ENCODE peak calls at places on chromosome 3, in seven cellular contexts. U is IMR-90, V is neuronal stem cell, F is H1, X is mesendoderm, K is mesenchymal stem cell, C is trophoblast cell. A is an unnamed sample.

GRCh38 chr3:45105855-45106655 is 40.1 kb downstream of the CDCP1 start:
- DNase-seq in V (no peak), K (peak; percentile 98), X (no peak), C (no peak), U (peak; percentile 94), F (no peak), A (no peak)

GRCh38 chr3:121542924-121543323 is 2.9 kb downstream of the POLQ start:
- DNase-seq in C (no peak), F (no peak), V (no peak), K (no peak), X (no peak), U (no peak), A (no peak)

GRCh38 chr3:114615535-114616064 is 321.8 kb downstream of the TIGIT start:
- DNase-seq in K (no peak), U (no peak), X (no peak), F (no peak), V (no peak), C (no peak), A (no peak)

GRCh38 chr3:166013073-166013679 is 176.0 kb upstream of the BCHE start:
- DNase-seq in X (peak; percentile 33), F (no peak), C (peak; percentile 23), K (peak; percentile 51), U (peak; percentile 37), V (peak; percentile 20), A (no peak)

GRCh38 chr3:101518421-101518871 is 5.4 kb upstream of the SENP7 start:
- DNase-seq in K (no peak), C (no peak), U (peak; percentile 32), X (peak; percentile 60), F (no peak), V (no peak), A (no peak)

GRCh38 chr3:158532099-158532734 is 38.8 kb upstream of the MLF1 start:
- DNase-seq in U (peak; percentile 70), C (peak; percentile 3), K (peak; percentile 69), F (no peak), X (peak; percentile 39), V (peak; percentile 5), A (no peak)

GRCh38 chr3:190051643-190052042 is 69.1 kb downstream of the P3H2 start:
- DNase-seq in V (no peak), U (no peak), K (no peak), F (no peak), X (peak; percentile 62), C (no peak), A (no peak)

GRCh38 chr3:129577925-129578742 is 28.3 kb downstream of the PLXND1 start:
- DNase-seq in C (no peak), K (no peak), F (no peak), U (no peak), X (no peak), V (no peak), A (no peak)

GRCh38 chr3:25047058-25047457 is 381.0 kb upstream of the RARB start:
- DNase-seq in C (no peak), V (no peak), X (no peak), U (no peak), K (peak; percentile 41), F (no peak), A (no peak)

DNA sequence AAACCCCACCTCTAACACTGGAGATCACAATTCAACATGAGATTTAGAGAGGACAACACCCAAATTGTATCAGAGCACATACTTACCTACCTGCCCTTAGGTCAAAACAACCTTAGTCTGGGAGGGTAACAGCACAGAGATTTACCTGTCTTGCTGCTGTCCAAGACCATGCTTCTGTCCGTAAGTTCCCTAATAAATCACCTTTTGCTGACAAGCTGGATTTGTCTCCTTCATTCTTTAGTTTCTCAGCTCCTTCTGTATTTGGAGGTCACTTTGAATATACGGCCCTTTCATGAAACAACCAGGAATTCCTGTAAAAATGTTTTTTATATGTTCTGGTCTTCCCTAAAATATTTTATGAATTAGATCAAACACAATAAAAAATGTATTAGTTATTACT is 1.6 kb upstream of the ABHD5 start:
- DNase-seq in X (no peak), V (no peak), C (no peak), U (no peak), K (no peak), F (no peak), A (no peak)
- H3K4me2 ChIP-seq in X (no peak overlapping the region), V (no peak overlapping the region), C (no peak overlapping the region), U (no peak overlapping the region), K (no peak overlapping the region), F (peak overlapping the region; percentile 74), A (no peak overlapping the region)

GRCh38 chr3:18885612-18886011 is 262.7 kb upstream of the KCNH8 start:
- DNase-seq in F (no peak), U (no peak), X (no peak), V (no peak), C (no peak), K (no peak), A (no peak)
- H2BK5ac ChIP-seq in F (no peak overlapping the region), U (no peak overlapping the region), X (no peak overlapping the region), V (no peak overlapping the region), C (peak overlapping the region; percentile 6), K (no peak overlapping the region), A (no peak overlapping the region)

GRCh38 chr3:60461199-60461598 is 790.1 kb downstream of the FHIT start:
- DNase-seq in X (no peak), K (no peak), U (no peak), V (no peak), F (no peak), C (no peak), A (no peak)
- H3K4ac ChIP-seq in X (no peak overlapping the region), K (no peak overlapping the region), U (no peak overlapping the region), V (no peak overlapping the region), F (no peak overlapping the region), C (no peak overlapping the region), A (no peak overlapping the region)

DNA sequence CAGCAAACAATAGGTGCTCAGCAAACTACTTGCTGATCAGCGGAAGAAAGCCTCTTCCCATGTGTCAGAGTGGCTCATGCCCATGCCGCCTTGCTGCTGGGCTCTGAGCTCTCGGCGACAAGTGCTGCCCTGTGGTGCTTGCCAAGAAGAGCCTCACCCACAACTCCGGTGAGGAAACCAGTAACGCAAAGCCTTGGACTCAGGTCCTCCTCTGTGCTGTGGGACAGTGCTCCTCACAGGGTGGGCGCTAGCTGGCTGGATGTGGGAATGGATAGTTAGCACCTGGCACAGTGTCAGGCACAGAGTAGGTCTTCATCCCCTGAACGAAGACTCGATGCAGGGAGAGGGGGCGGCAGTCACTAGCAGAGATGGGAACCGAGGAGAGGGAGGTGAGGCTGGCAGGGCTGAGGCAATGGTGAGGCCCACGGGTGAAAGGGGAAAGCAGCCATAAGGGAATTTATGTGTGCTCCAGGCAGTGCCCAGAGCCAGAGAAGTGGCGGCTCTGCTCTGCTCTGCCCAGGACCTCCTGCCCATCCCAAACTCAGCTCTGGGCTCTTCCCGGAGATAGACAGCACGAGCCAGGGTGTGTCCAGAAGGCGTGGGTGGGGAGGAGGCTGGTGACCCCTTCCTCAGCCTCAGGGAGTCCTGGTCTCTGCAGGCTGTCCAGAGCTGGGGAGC is 55.7 kb downstream of the IQSEC1 start:
- DNase-seq in K (no peak), U (no peak), C (no peak), X (no peak), V (no peak), F (no peak), A (no peak)
- H3K4me2 ChIP-seq in K (no peak overlapping the region), U (no peak overlapping the region), C (no peak overlapping the region), X (no peak overlapping the region), V (no peak overlapping the region), F (peak overlapping the region; percentile 57), A (no peak overlapping the region)

DNA sequence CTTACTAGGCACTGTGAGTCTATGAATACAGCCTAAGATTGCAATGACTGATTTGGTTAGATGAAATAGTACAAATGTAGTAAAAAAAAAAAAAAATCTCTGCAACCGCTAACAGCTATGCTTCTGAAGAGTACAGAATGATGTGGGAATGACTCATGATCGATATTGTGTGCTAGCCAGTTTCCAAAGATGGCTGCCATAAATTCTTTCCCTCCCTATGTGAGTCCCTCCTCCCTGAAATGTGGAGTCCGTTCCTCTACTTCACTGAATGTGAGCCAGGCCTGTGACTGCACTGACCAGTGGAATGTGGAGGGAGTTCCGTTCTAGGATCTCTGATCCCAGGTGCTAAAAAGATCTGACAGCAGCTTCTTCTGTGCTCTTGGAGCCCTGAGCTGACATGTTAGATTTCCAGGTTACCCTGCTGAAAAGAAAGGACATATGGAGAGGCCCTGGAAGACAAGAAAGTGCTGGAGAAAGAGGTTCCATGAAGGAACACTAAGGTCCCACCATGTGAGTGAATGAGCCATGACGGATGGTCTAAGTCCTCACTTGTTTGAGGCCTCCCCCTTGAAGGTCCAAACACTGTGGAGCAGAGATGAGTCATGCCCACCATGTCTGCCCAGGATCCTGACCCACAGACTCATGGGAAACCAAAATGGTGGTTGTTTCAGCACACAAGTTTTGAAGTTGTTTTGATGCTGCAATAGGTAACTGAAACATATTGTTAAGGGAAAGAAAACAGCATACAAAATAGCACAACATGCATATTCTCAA is 46.3 kb downstream of the DGKG start:
- DNase-seq in V (no peak), X (no peak), C (no peak), K (no peak), U (peak; percentile 39), F (no peak), A (no peak)
- H2BK5ac ChIP-seq in V (no peak overlapping the region), X (no peak overlapping the region), C (no peak overlapping the region), K (no peak overlapping the region), U (no peak overlapping the region), F (no peak overlapping the region), A (no peak overlapping the region)

DNA sequence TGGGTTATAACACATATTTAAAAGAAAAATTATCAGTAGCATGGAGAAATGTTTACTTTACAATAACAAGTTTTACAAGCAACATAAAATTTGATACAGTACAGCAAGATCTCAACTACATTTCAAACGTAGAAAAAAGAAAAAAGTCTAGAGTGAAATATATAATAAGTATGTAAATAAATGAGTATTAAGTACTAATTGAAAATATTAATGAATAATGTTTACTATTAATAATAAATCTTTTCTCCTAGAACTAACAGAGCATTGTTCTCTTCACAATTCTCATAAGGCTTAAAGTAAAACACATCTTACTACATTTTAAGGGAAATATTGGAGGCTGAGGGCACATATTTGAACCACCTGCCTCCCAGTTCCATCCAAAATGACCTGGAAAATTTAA is 72.1 kb downstream of the TMEM212 start:
- DNase-seq in X (no peak), C (no peak), F (no peak), K (no peak), U (no peak), V (no peak), A (no peak)
- H3K4ac ChIP-seq in X (no peak overlapping the region), C (no peak overlapping the region), F (no peak overlapping the region), K (no peak overlapping the region), U (no peak overlapping the region), V (no peak overlapping the region), A (no peak overlapping the region)